ENCODE peak calls at places on chromosomes 6 and 20, in five cellular contexts. O, T, J, P and R are unnamed samples.

GRCh38 chr20:9019833-9020232 is 49.1 kb upstream of the PLCB4 start:
- ATAC-seq in T (no peak), J (no peak), O (no peak), P (no peak), R (no peak)

GRCh38 chr6:5996701-5997419 is 9.9 kb downstream of the NRN1 start:
- ATAC-seq in T (peak), O (peak), P (no peak), J (peak), R (peak)

GRCh38 chr6:137496909-137497721 is 2.9 kb upstream of the OLIG3 start:
- ATAC-seq in O (no peak), J (peak), T (no peak), P (peak), R (peak)

GRCh38 chr6:39416728-39417127 is 94.2 kb upstream of the KCNK16 start:
- ATAC-seq in P (no peak), O (no peak), J (no peak), T (no peak), R (no peak)

GRCh38 chr20:1630186-1630585 is 10.4 kb upstream of the SIRPB1 start:
- ATAC-seq in O (no peak), P (no peak), T (no peak), J (no peak), R (no peak)

GRCh38 chr6:127300411-127300810 is 33.7 kb downstream of the RNF146 start:
- ATAC-seq in T (no peak), O (peak), J (no peak), P (peak), R (peak)

GRCh38 chr6:168866534-168866933 is 387.1 kb downstream of the THBS2 start:
- ATAC-seq in J (peak), O (no peak), P (no peak), T (peak), R (no peak)

GRCh38 chr20:21395666-21396044 is 1.7 kb downstream of the NKX2-4 start:
- ATAC-seq in T (no peak), J (peak), P (peak), O (no peak), R (no peak)

GRCh38 chr6:170174124-170174770 is 116.6 kb downstream of the DLL1 start:
- ATAC-seq in P (no peak), O (no peak), T (no peak), J (no peak), R (no peak)

GRCh38 chr6:149923327-149923986 is 536 bp upstream of the RAET1G start:
- ATAC-seq in T (no peak), O (no peak), J (peak), P (peak), R (peak)

GRCh38 chr6:14074723-14075503 is 42.7 kb upstream of the CD83 start:
- ATAC-seq in T (peak), P (peak), O (peak), J (peak), R (peak)

GRCh38 chr20:32355417-32355841 is 2.7 kb upstream of the ASXL1 start:
- ATAC-seq in O (no peak), T (no peak), J (peak), P (peak), R (no peak)

GRCh38 chr6:3455121-3455489 is 1.7 kb downstream of the SLC22A23 start:
- ATAC-seq in P (peak), T (peak), O (no peak), J (no peak), R (no peak)

GRCh38 chr6:43457643-43458042 is 2.3 kb upstream of the DLK2 start:
- ATAC-seq in O (no peak), P (no peak), J (no peak), T (no peak), R (no peak)

GRCh38 chr6:34385793-34386195 is 6.7 kb downstream of the NUDT3 start:
- ATAC-seq in O (no peak), J (no peak), P (no peak), T (no peak), R (no peak)

GRCh38 chr20:42484790-42485365 is 704.8 kb downstream of the PTPRT start:
- ATAC-seq in P (no peak), J (no peak), T (no peak), O (no peak), R (no peak)

GRCh38 chr20:13784271-13784892 is 337 bp downstream of the ESF1 start:
- ATAC-seq in J (peak), O (peak), P (no peak), T (peak), R (peak)

GRCh38 chr20:3927486-3928291 is 38.5 kb downstream of the PANK2 start:
- ATAC-seq in P (no peak), T (peak), J (no peak), O (no peak), R (no peak)

GRCh38 chr6:34964564-34964963 is 75.5 kb downstream of the ANKS1A start:
- ATAC-seq in P (no peak), J (no peak), O (peak), T (no peak), R (no peak)

GRCh38 chr6:43823879-43824740 is 54.1 kb downstream of the VEGFA start:
- ATAC-seq in O (peak), J (no peak), P (no peak), T (peak), R (no peak)

GRCh38 chr20:20497242-20497985 is 129.5 kb downstream of the INSM1 start:
- ATAC-seq in J (peak), T (no peak), P (peak), O (no peak), R (no peak)

GRCh38 chr6:144346719-144347446 is 61.7 kb downstream of the UTRN start:
- ATAC-seq in T (no peak), O (peak), J (no peak), P (no peak), R (peak)

GRCh38 chr6:15674690-15675386 is 12.0 kb upstream of the DTNBP1 start:
- ATAC-seq in P (no peak), J (no peak), T (peak), O (peak), R (peak)

GRCh38 chr20:25469558-25469957 is 62.1 kb downstream of the GINS1 start:
- ATAC-seq in P (no peak), T (peak), J (no peak), O (no peak), R (no peak)

GRCh38 chr6:107965746-107966145 is 7.7 kb upstream of the SEC63 start:
- ATAC-seq in P (no peak), J (no peak), T (no peak), O (peak), R (no peak)

GRCh38 chr6:150720774-150721233 is 121.1 kb downstream of the PLEKHG1 start:
- ATAC-seq in T (peak), P (peak), O (no peak), J (peak), R (no peak)

GRCh38 chr20:61786230-61786629 is 279.5 kb downstream of the TAF4 start:
- ATAC-seq in T (no peak), O (no peak), J (no peak), P (no peak), R (no peak)

GRCh38 chr20:58402305-58402704 is 13.3 kb downstream of the VAPB start:
- ATAC-seq in P (peak), T (no peak), O (no peak), J (peak), R (no peak)

GRCh38 chr6:148716811-148717210 is 30.0 kb upstream of the UST start:
- ATAC-seq in O (peak), P (no peak), J (no peak), T (no peak), R (no peak)

GRCh38 chr6:154839546-154839945 is 106.3 kb downstream of the SCAF8 start:
- ATAC-seq in T (no peak), O (no peak), J (no peak), P (no peak), R (no peak)

GRCh38 chr6:29559524-29560287 is at the start of gene UBD:
- ATAC-seq in J (no peak), O (no peak), T (no peak), P (no peak), R (no peak)